ENCODE peak calls at places on chromosomes 4 and X, in nine cellular contexts. T is fibroblast of mammary gland, J is thoracic aorta, B is foreskin fibroblast, Z is GM13976, V is dorsolateral prefrontal cortex, P is omental fat pad, F is ascending aorta, R is fibroblast of pulmonary artery. Y is an unnamed sample.

GRCh38 chrX:68894513-68895338 is 65.9 kb downstream of the EFNB1 start:
- DNase-seq in T (peak; percentile 20), J (peak; percentile 9), B (peak; percentile 12), Z (no peak), V (peak; percentile 61), P (no peak), F (peak; percentile 84), R (peak; percentile 68), Y (no peak)

GRCh38 chr4:2066011-2066551 is 7.0 kb downstream of the NAT8L start:
- DNase-seq in T (no peak), J (no peak), B (no peak), Z (no peak), V (no peak), P (no peak), F (no peak), R (no peak), Y (no peak)

GRCh38 chrX:39946822-39947221 is 150.9 kb downstream of the BCOR start:
- DNase-seq in T (peak; percentile 55), J (no peak), B (peak; percentile 75), Z (no peak), V (no peak), P (no peak), F (no peak), R (peak; percentile 29), Y (no peak)

GRCh38 chrX:85031505-85031904 is 27.8 kb downstream of the APOOL start:
- DNase-seq in T (no peak), J (no peak), B (no peak), Z (no peak), V (no peak), P (no peak), F (no peak), R (no peak), Y (no peak)

GRCh38 chrX:71935542-71935941 is 24.9 kb downstream of the NHSL2 start:
- DNase-seq in T (no peak), J (no peak), B (no peak), Z (no peak), V (no peak), P (no peak), F (no peak), R (no peak), Y (no peak)

GRCh38 chr4:48093949-48094550 is 40.0 kb downstream of the TXK start:
- DNase-seq in T (no peak), J (no peak), B (peak; percentile 43), Z (no peak), V (no peak), P (no peak), F (no peak), R (peak; percentile 31), Y (no peak)

GRCh38 chr4:7687006-7687405 is 252.3 kb upstream of the PSAPL1 start:
- DNase-seq in T (no peak), J (no peak), B (no peak), Z (no peak), V (no peak), P (no peak), F (no peak), R (no peak), Y (no peak)

GRCh38 chrX:23953908-23954269 is 46.1 kb downstream of the CXorf58 start:
- DNase-seq in T (no peak), J (no peak), B (no peak), Z (no peak), V (no peak), P (no peak), F (no peak), R (no peak), Y (peak; percentile 22)

GRCh38 chr4:112322866-112323265 is 25.7 kb downstream of the ALPK1 start:
- DNase-seq in T (no peak), J (no peak), B (no peak), Z (no peak), V (no peak), P (no peak), F (no peak), R (no peak), Y (no peak)

GRCh38 chr4:136124251-136124745 is 1408.0 kb downstream of the PCDH18 start:
- DNase-seq in T (no peak), J (no peak), B (no peak), Z (no peak), V (no peak), P (no peak), F (no peak), R (no peak), Y (no peak)

GRCh38 chr4:186019264-186019663 is 49.7 kb upstream of the TLR3 start:
- DNase-seq in T (no peak), J (no peak), B (no peak), Z (no peak), V (no peak), P (no peak), F (no peak), R (no peak), Y (no peak)

GRCh38 chrX:44462851-44463250 is 79.8 kb downstream of the FUNDC1 start:
- DNase-seq in T (peak; percentile 3), J (no peak), B (peak; percentile 31), Z (no peak), V (no peak), P (no peak), F (no peak), R (peak; percentile 15), Y (no peak)

GRCh38 chr4:122293374-122294365 is 85.1 kb upstream of the ADAD1 start:
- DNase-seq in T (no peak), J (no peak), B (no peak), Z (no peak), V (no peak), P (no peak), F (no peak), R (no peak), Y (no peak)

GRCh38 chr4:7041851-7042696 is 1.1 kb upstream of the TADA2B start:
- DNase-seq in T (peak; percentile 49), J (no peak), B (no peak), Z (peak; percentile 61), V (peak; percentile 56), P (no peak), F (peak; percentile 80), R (no peak), Y (no peak)

GRCh38 chr4:121370729-121371325 is 10.0 kb downstream of the QRFPR start:
- DNase-seq in T (peak; percentile 50), J (no peak), B (peak; percentile 19), Z (peak; percentile 41), V (no peak), P (peak; percentile 56), F (no peak), R (peak; percentile 64), Y (no peak)

GRCh38 chr4:66567551-66567950 is 897.3 kb upstream of the EPHA5 start:
- DNase-seq in T (no peak), J (no peak), B (no peak), Z (no peak), V (no peak), P (no peak), F (no peak), R (no peak), Y (no peak)

GRCh38 chr4:66568001-66568400 is 897.7 kb upstream of the EPHA5 start:
- DNase-seq in T (no peak), J (no peak), B (no peak), Z (no peak), V (no peak), P (no peak), F (no peak), R (no peak), Y (no peak)

GRCh38 chr4:66571145-66571544 is 900.9 kb upstream of the EPHA5 start:
- DNase-seq in T (no peak), J (no peak), B (no peak), Z (no peak), V (no peak), P (no peak), F (no peak), R (no peak), Y (no peak)

GRCh38 chr4:66568431-66568830 is 898.1 kb upstream of the EPHA5 start:
- DNase-seq in T (no peak), J (no peak), B (no peak), Z (no peak), V (no peak), P (no peak), F (no peak), R (no peak), Y (no peak)

DNA sequence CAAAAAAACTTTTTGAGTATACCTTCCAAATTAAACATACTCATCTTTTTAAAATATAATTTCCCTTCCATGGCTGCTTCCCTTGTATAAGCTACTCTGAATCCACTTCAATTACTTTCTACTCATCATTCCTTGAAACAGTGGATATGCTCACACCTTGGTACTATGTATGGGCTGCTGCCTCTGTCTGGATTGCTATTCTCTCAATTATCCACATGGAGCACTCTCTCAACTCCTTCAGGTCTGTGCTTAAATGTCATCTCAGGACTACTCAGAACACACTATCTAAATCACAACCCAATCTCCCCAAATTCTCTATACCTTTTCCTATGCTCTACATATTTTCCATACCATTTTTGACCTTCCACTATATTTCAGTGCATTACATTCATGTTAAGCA is 898.9 kb upstream of the EPHA5 start:
- DNase-seq in T (no peak), J (no peak), B (no peak), Z (no peak), V (no peak), P (no peak), F (no peak), R (no peak), Y (no peak)
- TF ChIP-seq CTCF in T (no peak), J (no peak), B (no peak), Z (no peak), V (no peak), P (no peak), F (no peak), R (no peak), Y (no peak)

DNA sequence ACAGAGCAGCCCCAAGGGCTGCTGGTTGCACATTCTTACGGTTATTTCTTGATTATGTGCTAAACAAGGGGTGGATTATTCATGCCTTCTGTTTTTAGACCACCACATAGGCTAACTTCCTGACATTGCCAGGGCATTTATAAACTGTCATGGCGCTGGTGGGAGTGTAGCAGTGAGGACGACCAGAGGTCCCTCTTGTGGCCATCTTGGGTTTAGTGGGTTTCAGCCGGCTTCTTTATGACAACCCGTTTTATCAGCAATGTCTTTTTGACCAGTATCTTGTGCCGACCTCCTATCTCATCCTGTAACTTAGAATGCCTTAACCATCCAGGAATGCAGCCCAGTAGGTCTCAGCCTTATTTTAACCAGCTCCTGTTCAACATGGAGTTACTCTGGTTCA is 212.4 kb upstream of the GRID2 start:
- DNase-seq in T (no peak), J (no peak), B (no peak), Z (no peak), V (no peak), P (no peak), F (no peak), R (no peak), Y (no peak)
- TF ChIP-seq CTCF in T (no peak), J (no peak), B (no peak), Z (no peak), V (no peak), P (no peak), F (no peak), R (no peak), Y (peak; percentile 44)

GRCh38 chr4:139083533-139084424 is 68.2 kb downstream of the NOCT start:
- DNase-seq in T (peak; percentile 88), J (peak; percentile 41), B (peak; percentile 94), Z (peak; percentile 85), V (peak; percentile 82), P (peak; percentile 36), F (peak; percentile 93), R (peak; percentile 92), Y (peak; percentile 92)
- TF ChIP-seq CTCF in T (no peak), J (peak; percentile 18), B (peak; percentile 15), Z (peak; percentile 23), V (peak; percentile 40), P (no peak), F (peak; percentile 40), R (no peak), Y (peak; percentile 73)

DNA sequence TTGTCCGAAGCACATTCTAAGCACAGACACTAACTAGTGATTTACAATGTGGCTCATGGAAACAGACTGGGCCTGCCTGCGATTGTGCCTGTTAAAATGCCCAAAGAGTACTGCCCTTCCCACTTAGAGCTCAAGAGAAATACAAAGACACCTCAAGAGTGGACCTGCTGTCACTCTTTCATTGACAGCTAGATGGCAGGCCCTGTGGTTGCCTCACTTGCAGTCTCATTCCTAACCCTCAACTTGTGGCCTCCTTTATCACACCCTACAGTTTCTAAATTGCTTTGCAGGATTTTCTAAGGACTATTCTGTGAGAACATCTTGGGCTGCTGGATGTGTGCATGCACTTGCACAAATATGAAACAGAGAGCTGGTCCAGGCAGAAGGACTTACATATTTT is 331.0 kb upstream of the EMCN start:
- DNase-seq in T (no peak), J (no peak), B (no peak), Z (no peak), V (no peak), P (no peak), F (no peak), R (no peak), Y (no peak)
- TF ChIP-seq CTCF in T (no peak), J (no peak), B (no peak), Z (peak; percentile 44), V (no peak), P (no peak), F (no peak), R (no peak), Y (peak; percentile 16)